ENCODE peak calls at places on chromosomes 1 and 21, in four cellular contexts. F is mesothelial cell of epicardium; C is CD8-positive, alpha-beta T cell; Z is adrenal gland. D is an unnamed sample.

GRCh38 chr1:47624531-47624930 is 186.7 kb downstream of the FOXD2 start:
- DNase-seq in F (peak), Z (no peak), C (peak), D (no peak)

GRCh38 chr1:187942986-187943385 is 1114.2 kb downstream of the PLA2G4A start:
- DNase-seq in Z (no peak), F (no peak), C (no peak), D (no peak)

GRCh38 chr1:84855168-84855567 is 37.8 kb downstream of the LPAR3 start:
- DNase-seq in Z (no peak), F (no peak), C (no peak), D (no peak)

GRCh38 chr1:2255047-2255419 is 26.9 kb downstream of the SKI start:
- DNase-seq in C (no peak), F (no peak), Z (no peak), D (no peak)

GRCh38 chr1:220045356-220046051 is 801 bp downstream of the EPRS1 start:
- DNase-seq in C (no peak), F (no peak), Z (no peak), D (no peak)

GRCh38 chr1:65813956-65814355 is 21.3 kb downstream of the PDE4B start:
- DNase-seq in F (no peak), C (no peak), Z (no peak), D (no peak)

GRCh38 chr1:16491056-16491675 is 22.9 kb downstream of the RNU1-1 start:
- DNase-seq in C (no peak), F (no peak), Z (no peak), D (no peak)

GRCh38 chr21:32570456-32570855 is 14.9 kb downstream of the TCP10L start:
- DNase-seq in Z (no peak), C (no peak), F (no peak), D (no peak)

GRCh38 chr1:1605034-1605591 is 5.2 kb upstream of the FNDC10 start:
- DNase-seq in F (no peak), Z (no peak), C (no peak), D (no peak)

GRCh38 chr1:29900727-29901126 is 664.4 kb downstream of the PTPRU start:
- DNase-seq in C (no peak), Z (no peak), F (no peak), D (no peak)

GRCh38 chr1:93733340-93733739 is 51.7 kb upstream of the BCAR3 start:
- DNase-seq in F (no peak), C (no peak), Z (no peak), D (no peak)

GRCh38 chr21:38448619-38449186 is 49.6 kb downstream of the ERG start:
- DNase-seq in F (no peak), Z (no peak), C (no peak), D (no peak)

GRCh38 chr1:114482585-114482984 is 28.4 kb downstream of the TRIM33 start:
- DNase-seq in C (no peak), Z (no peak), F (no peak), D (no peak)

GRCh38 chr1:197620660-197621273 is 154.5 kb downstream of the DENND1B start:
- DNase-seq in Z (no peak), F (no peak), C (no peak), D (no peak)

GRCh38 chr1:68819190-68819829 is 322.4 kb upstream of the DEPDC1 start:
- DNase-seq in C (no peak), Z (no peak), F (no peak), D (no peak)

GRCh38 chr1:215590779-215591491 is 23.8 kb downstream of the KCTD3 start:
- DNase-seq in C (no peak), Z (no peak), F (no peak), D (no peak)

GRCh38 chr1:246324711-246325110 is 182.4 kb downstream of the SMYD3 start:
- DNase-seq in F (no peak), Z (no peak), C (no peak), D (no peak)

GRCh38 chr1:118223426-118223825 is 38.4 kb upstream of the SPAG17 start:
- DNase-seq in Z (no peak), F (no peak), C (no peak), D (no peak)

GRCh38 chr1:20282544-20282943 is 8.1 kb upstream of the VWA5B1 start:
- DNase-seq in F (no peak), C (no peak), Z (no peak), D (no peak)

GRCh38 chr21:16002872-16003466 is 273.2 kb downstream of the USP25 start:
- DNase-seq in F (no peak), C (no peak), Z (no peak), D (no peak)

GRCh38 chr1:30693366-30693765 is 30.0 kb downstream of the MATN1 start:
- DNase-seq in Z (no peak), C (no peak), F (no peak), D (no peak)

GRCh38 chr1:64114012-64114525 is 89.4 kb upstream of the UBE2U start:
- DNase-seq in Z (no peak), C (no peak), F (no peak), D (no peak)

GRCh38 chr1:219227731-219228419 is 54.2 kb downstream of the LYPLAL1 start:
- DNase-seq in Z (no peak), F (no peak), C (no peak), D (no peak)

GRCh38 chr1:161133220-161133740 is 813 bp upstream of the DEDD start:
- DNase-seq in Z (no peak), C (no peak), F (no peak), D (no peak)

GRCh38 chr1:36482724-36483388 is at the start of gene CSF3R:
- DNase-seq in F (no peak), C (no peak), Z (no peak), D (no peak)

GRCh38 chr1:109137959-109138757 is 24.2 kb downstream of the ELAPOR1 start:
- DNase-seq in C (no peak), Z (no peak), F (no peak), D (no peak)

GRCh38 chr21:33643658-33644311 is 1.5 kb downstream of the ITSN1 start:
- DNase-seq in Z (peak), F (no peak), C (no peak), D (no peak)

GRCh38 chr1:223208164-223209075 is 65.4 kb upstream of the TLR5 start:
- DNase-seq in C (no peak), Z (no peak), F (no peak), D (no peak)

GRCh38 chr1:55249646-55250398 is 34.7 kb upstream of the USP24 start:
- DNase-seq in Z (no peak), F (no peak), C (no peak), D (no peak)

GRCh38 chr21:22597660-22598255 is 1599.5 kb downstream of the NCAM2 start:
- DNase-seq in F (no peak), Z (no peak), C (no peak), D (no peak)

GRCh38 chr1:145849356-145850165 is 4.1 kb downstream of the NUDT17 start:
- DNase-seq in F (no peak), C (no peak), Z (no peak), D (no peak)

GRCh38 chr21:44890338-44890931 is 16.9 kb upstream of the PTTG1IP start:
- DNase-seq in Z (no peak), C (no peak), F (no peak), D (no peak)

GRCh38 chr1:70426154-70427131 is 15.4 kb downstream of the CTH start:
- DNase-seq in C (no peak), Z (no peak), F (no peak), D (no peak)

GRCh38 chr1:182061597-182061996 is at the start of gene ZNF648:
- DNase-seq in F (no peak), C (no peak), Z (no peak), D (no peak)
- TF ChIP-seq CTCF in F (no peak), C (no peak), Z (no peak), D (no peak)

DNA sequence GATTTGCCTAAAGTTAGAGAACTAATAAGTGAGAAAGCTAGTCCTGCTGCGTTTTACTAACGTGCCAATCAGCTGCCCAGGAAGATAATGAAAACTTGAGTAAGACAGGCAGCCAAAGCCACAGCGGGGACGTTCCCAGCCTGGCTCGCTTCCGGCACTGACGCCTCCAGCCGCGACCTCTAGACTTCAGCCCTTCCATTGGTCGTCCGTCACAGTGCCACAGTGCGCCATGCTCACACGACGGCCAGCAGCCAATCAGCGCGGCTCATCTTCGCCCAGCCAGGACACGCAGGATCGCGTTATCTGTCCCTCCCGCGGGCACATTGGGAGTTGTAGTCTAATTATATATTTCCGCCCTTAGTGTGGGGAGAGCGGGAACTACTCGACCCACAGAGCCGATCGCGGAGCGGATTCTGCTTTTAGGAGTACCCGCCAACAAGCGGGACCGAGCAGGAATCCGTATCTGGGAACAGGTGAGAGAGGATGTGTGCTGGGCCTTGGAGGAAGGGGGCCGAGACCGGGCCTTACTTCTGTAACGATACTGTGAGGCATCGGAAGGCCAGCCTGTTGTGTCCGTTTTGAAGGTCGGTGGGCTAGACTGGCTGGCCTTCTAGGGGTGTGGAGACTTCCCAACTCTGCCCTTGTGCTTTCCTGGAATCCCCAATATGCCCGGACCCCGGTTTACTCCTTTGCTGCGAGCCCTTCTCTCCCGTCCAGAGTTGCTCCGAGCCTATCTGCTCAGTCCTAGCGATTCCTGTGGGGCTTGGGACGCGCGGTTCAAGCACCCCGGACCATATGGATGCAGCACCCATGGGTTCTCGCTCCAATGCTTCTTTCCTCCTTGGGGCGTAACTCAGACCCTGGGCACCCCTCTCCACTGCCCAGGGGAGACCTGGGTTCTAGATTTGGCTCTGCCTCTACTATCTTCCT is at the start of gene FDPS:
- DNase-seq in C (peak), F (peak), Z (peak), D (peak)
- TF ChIP-seq CTCF in C (no peak), F (no peak), Z (no peak), D (no peak)

DNA sequence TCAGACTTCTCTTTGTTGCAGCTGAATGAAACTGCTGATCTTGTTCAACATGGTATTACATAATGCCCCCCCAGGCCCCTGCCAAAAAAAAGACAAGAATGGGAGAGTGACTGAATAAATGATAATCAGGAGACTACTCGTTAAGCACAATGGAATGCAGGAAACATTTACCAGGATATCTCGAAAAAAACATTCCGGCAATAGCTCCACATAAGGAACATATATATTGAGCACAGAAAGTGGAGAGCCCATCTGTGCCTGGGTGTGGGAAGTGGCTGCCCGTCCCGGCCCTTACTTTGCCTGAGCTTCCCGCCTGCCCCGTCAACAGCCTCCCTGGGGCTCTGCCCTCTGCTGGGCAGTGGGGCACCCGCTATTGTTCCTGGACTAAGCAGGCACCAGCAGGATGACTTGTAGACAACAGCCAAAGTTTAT is 13.4 kb downstream of the TRIM11 start:
- DNase-seq in F (no peak), Z (peak), C (no peak), D (no peak)
- TF ChIP-seq CTCF in F (no peak), Z (peak), C (no peak), D (peak)

DNA sequence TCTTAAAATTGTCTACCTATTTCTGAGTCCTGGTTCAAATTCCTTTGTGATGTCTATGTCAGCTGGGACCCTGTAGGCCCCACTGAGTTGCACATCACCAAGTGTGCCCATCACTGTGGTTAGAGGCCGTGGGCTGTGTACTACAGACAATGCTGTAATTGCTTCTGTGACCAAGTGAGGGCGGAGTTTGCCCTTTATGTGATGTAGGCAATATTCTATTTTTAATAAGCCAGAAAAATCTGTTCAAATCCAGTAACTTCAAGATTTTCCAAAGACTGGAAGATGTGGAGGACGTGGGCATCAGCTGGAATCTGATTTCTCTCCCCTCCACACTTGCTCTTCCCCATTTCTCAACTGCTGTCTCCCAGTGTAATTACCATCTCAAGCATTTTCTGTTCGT is 215.4 kb downstream of the PBX1 start:
- DNase-seq in C (no peak), F (no peak), Z (no peak), D (no peak)
- TF ChIP-seq CTCF in C (no peak), F (no peak), Z (no peak), D (no peak)